ENCODE peak calls at places on chromosomes 16 and 17, in six cellular contexts. D is ascending aorta, A is lung, Z is esophagus squamous epithelium, L is left ventricle myocardium inferior, U is H9. K is an unnamed sample. For H3K9me3, the result is how much of the 10 kb centered on the place peaks cover.

GRCh38 chr16:51994597-51994996 is 552.3 kb downstream of the TOX3 start:
- DNase-seq in D (no peak), A (peak), Z (no peak), L (no peak), U (no peak), K (peak)

GRCh38 chr17:31558748-31559646 is 167.5 kb downstream of the RAB11FIP4 start:
- DNase-seq in D (no peak), A (peak), Z (no peak), L (peak), U (peak), K (peak)

GRCh38 chr16:89557230-89557935 is 3.1 kb upstream of the RPL13 start:
- DNase-seq in D (no peak), A (peak), Z (no peak), L (peak), U (peak), K (peak)

GRCh38 chr17:75776399-75777242 is 8.0 kb upstream of the UNK start:
- DNase-seq in D (no peak), A (no peak), Z (no peak), L (no peak), U (no peak), K (peak)

GRCh38 chr17:58534901-58535421 is 20.5 kb upstream of the MTMR4 start:
- DNase-seq in D (no peak), A (no peak), Z (no peak), L (peak), U (peak), K (no peak)

GRCh38 chr17:34285304-34285792 is at the start of gene CCL11:
- DNase-seq in D (no peak), A (no peak), Z (no peak), L (no peak), U (no peak), K (no peak)

GRCh38 chr16:62225675-62226074 is 189.4 kb upstream of the CDH8 start:
- DNase-seq in D (no peak), A (peak), Z (no peak), L (peak), U (peak), K (peak)

GRCh38 chr17:43360739-43361498 is 37.9 kb upstream of the ARL4D start:
- DNase-seq in D (peak), A (peak), Z (peak), L (peak), U (peak), K (peak)

GRCh38 chr16:67865318-67865717 is 7.5 kb upstream of the EDC4 start:
- DNase-seq in D (no peak), A (no peak), Z (no peak), L (no peak), U (peak), K (no peak)

GRCh38 chr16:4244881-4245280 is 3.0 kb upstream of the SRL start:
- DNase-seq in D (no peak), A (no peak), Z (no peak), L (no peak), U (no peak), K (no peak)

GRCh38 chr17:2027528-2028233 is 2.3 kb upstream of the DPH1 start:
- DNase-seq in D (no peak), A (no peak), Z (no peak), L (no peak), U (no peak), K (no peak)

GRCh38 chr17:67359960-67360817 is 6.2 kb downstream of the PSMD12 start:
- DNase-seq in D (no peak), A (no peak), Z (no peak), L (no peak), U (no peak), K (no peak)

GRCh38 chr17:50269477-50270429 is 4.5 kb upstream of the TMEM92 start:
- DNase-seq in D (no peak), A (peak), Z (no peak), L (peak), U (peak), K (peak)

GRCh38 chr16:49713770-49714169 is 142.1 kb downstream of the ZNF423 start:
- DNase-seq in D (no peak), A (no peak), Z (no peak), L (no peak), U (no peak), K (no peak)

GRCh38 chr17:32962320-32962707 is 29.3 kb upstream of the SPACA3 start:
- DNase-seq in D (no peak), A (no peak), Z (no peak), L (no peak), U (no peak), K (no peak)

GRCh38 chr16:500699-501098 is 26.8 kb upstream of the CAPN15 start:
- DNase-seq in D (no peak), A (no peak), Z (no peak), L (peak), U (no peak), K (no peak)

GRCh38 chr16:47461598-47462266 is 601 bp downstream of the PHKB start:
- DNase-seq in D (no peak), A (peak), Z (no peak), L (no peak), U (no peak), K (peak)

GRCh38 chr16:886084-886543 is 84.7 kb downstream of the LMF1 start:
- DNase-seq in D (no peak), A (no peak), Z (no peak), L (no peak), U (peak), K (no peak)

GRCh38 chr17:36147601-36148000 is 28.8 kb downstream of the TBC1D3B start:
- DNase-seq in D (no peak), A (no peak), Z (no peak), L (no peak), U (no peak), K (no peak)

GRCh38 chr16:84881702-84882521 is 62.1 kb downstream of the CRISPLD2 start:
- DNase-seq in D (no peak), A (no peak), Z (no peak), L (no peak), U (no peak), K (no peak)

GRCh38 chr17:82215095-82215971 is 2.7 kb upstream of the CCDC57 start:
- DNase-seq in D (no peak), A (no peak), Z (no peak), L (no peak), U (no peak), K (no peak)

GRCh38 chr16:30185141-30185682 is 1.8 kb downstream of the CORO1A start:
- DNase-seq in D (no peak), A (no peak), Z (no peak), L (peak), U (no peak), K (no peak)

GRCh38 chr17:1083451-1084187 is 86.7 kb downstream of the TIMM22 start:
- DNase-seq in D (no peak), A (no peak), Z (no peak), L (no peak), U (no peak), K (no peak)

GRCh38 chr17:79977161-79977631 is 58.5 kb downstream of the TBC1D16 start:
- DNase-seq in D (no peak), A (no peak), Z (no peak), L (no peak), U (peak), K (no peak)

GRCh38 chr17:79976451-79976850 is 59.2 kb downstream of the TBC1D16 start:
- DNase-seq in D (no peak), A (no peak), Z (no peak), L (no peak), U (peak), K (no peak)

GRCh38 chr17:79975498-79976134 is 60.1 kb downstream of the TBC1D16 start:
- DNase-seq in D (no peak), A (no peak), Z (no peak), L (no peak), U (peak), K (no peak)

GRCh38 chr17:79977711-79978544 is 57.7 kb downstream of the TBC1D16 start:
- DNase-seq in D (no peak), A (no peak), Z (no peak), L (no peak), U (peak), K (no peak)

DNA sequence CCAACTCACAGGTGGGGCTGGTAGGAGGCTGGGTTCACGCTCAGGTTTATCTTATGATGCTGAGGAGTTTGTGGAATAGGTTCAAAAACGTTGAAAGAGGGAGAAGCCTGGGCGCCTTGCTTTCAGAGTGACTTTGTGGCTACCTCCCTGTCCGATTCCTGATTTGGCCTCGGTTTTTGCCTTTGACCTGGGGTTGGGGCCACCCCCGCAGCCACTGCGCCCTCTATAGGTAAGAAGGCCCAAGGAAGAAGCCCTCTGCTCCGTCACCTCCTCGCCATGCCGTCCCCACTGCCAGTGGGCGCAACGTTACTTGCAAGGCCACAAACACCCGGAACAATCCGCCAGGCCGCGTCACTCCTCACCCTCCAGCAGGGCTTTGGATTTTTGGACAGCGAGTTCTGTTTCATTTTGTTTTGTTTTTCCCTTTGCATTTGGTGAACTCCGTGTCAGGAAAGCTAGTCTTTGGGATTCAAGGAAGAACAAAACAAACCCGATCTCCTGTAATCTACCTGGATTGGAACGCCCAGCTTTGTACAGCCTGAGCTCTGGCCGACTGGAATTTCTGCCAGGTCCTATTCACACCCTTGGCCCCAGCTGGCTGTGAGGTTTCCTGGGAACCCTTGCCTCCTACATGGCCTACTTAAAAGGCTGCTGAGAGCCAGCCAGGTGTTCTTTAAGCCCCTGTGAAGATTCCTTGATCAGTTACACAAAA is 60.7 kb downstream of the TBC1D16 start:
- DNase-seq in D (no peak), A (no peak), Z (no peak), L (no peak), U (peak), K (no peak)
- TF ChIP-seq CTCF in D (no peak), A (no peak), Z (peak), L (peak), U (peak), K (no peak)

GRCh38 chr17:22717211-22717610 is 1024.9 kb downstream of the KCNJ18 start:
- DNase-seq in D (no peak), A (no peak), Z (no peak), L (no peak), U (no peak), K (no peak)
- H3K9me3 ChIP-seq in D (under half), A (under half), Z (under half), L (under half), U (half or more), K (under half)

DNA sequence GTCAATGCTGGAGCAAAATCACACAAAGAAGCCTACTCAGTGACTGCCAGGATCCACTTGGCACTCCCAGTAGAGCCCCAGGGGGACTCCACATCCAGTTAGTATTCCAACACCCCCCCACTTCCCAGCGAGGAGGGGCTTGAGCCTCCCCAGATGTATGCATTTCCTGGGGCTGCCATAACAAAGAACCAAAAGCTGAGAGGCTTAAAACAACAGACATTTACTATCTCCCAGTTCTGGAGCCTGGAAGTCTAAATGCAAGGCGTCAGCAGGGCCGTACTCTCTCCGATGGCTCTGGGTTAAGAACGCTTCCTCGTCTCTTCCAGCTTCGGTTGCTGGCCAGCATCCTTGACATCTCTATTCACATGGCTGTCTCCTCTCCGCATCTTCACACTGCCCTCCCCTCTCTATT is 23.0 kb upstream of the GNA13 start:
- DNase-seq in D (no peak), A (no peak), Z (no peak), L (no peak), U (peak), K (no peak)
- H3K27ac ChIP-seq in D (no peak), A (no peak), Z (peak), L (peak), U (no peak), K (no peak)

DNA sequence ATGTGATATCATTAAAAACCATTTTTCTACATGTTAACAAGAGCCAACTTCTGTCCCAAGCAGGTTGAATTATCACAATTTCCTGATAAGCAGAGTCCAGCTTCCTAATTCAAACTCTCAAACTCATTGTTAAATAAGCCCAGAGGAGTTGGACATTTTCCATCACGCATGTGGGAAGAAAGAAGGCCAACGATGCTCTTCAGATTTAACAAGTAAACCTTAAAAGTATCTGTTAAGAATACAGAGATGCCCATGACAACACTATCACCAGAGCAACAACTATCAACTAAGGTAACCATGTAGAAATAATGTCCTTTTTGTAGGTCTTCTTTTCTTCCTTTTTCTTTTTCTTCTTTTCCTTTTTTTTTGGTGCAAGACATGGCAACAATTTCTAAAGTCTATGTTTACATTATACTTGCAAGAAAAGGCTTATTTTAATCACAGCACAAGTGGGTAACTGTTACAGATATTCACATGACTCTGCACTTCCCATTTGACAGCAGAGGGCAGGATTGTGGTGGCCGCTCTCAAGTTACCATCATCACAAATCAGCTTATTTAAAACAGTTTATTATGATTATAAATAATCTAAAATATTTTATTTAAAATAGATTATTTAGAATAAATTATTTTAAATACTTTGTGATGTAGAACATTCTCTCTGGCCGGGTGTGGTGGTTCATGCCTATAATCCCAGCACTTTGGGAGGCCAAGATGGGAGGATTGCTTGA is 35.7 kb upstream of the DHRS7B start:
- DNase-seq in D (no peak), A (no peak), Z (no peak), L (no peak), U (no peak), K (no peak)
- TF ChIP-seq CTCF in D (no peak), A (no peak), Z (no peak), L (no peak), U (peak), K (no peak)

DNA sequence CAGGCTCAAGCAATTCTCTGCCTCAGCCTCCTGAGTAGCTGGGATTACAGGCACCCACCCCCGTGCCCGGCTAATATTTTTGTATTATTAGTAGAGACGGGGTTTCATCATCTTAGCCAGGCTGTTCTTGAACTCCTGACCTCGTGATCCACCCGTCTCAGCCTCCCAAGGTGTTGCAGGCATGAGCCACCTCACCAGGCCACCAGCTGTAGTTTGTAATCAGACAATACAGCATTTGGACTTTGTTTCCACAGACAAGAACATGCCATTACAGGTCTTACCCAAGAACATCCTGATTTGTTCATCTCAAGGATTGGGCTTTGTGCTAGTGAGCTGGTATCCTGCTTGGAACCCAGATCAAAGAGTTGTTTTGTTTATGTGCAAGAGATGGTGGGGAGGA is 30.1 kb downstream of the C17orf100 start:
- DNase-seq in D (no peak), A (no peak), Z (no peak), L (no peak), U (no peak), K (no peak)
- H3K9me3 ChIP-seq in D (under half), A (under half), Z (under half), L (under half), U (under half), K (under half)